ENCODE peak calls at places on chromosomes 16 and 17, in five cellular contexts. M is GM12878, I is neural progenitor cell, O is PC-3, L is fibroblast of lung. Y is an unnamed sample.

GRCh38 chr17:45096141-45096540 is 35.0 kb downstream of the NMT1 start:
- DNase-seq in M (no peak), L (peak), O (peak), I (peak), Y (peak)

GRCh38 chr17:40483679-40484078 is 17.7 kb downstream of the TNS4 start:
- DNase-seq in I (no peak), O (no peak), L (no peak), M (no peak), Y (no peak)

GRCh38 chr16:80460988-80461387 is 79.8 kb upstream of the DYNLRB2 start:
- DNase-seq in I (no peak), L (no peak), M (no peak), O (no peak), Y (no peak)

GRCh38 chr17:80818871-80819270 is 172.8 kb upstream of the CHMP6 start:
- DNase-seq in O (no peak), M (no peak), L (no peak), I (no peak), Y (no peak)

GRCh38 chr16:29687755-29688154 is 8.8 kb downstream of the QPRT start:
- DNase-seq in M (no peak), I (no peak), L (no peak), O (no peak), Y (no peak)

GRCh38 chr17:63405741-63406261 is 40.3 kb downstream of the CYB561 start:
- DNase-seq in O (peak), L (peak), I (peak), M (no peak), Y (peak)

GRCh38 chr16:4263504-4264436 is 9.1 kb downstream of the TFAP4 start:
- DNase-seq in O (no peak), I (peak), M (no peak), L (peak), Y (peak)

GRCh38 chr17:65850486-65850885 is 289.0 kb upstream of the AXIN2 start:
- DNase-seq in M (peak), L (peak), I (no peak), O (peak), Y (no peak)

GRCh38 chr17:9790889-9791876 is at the start of gene DHRS7C:
- DNase-seq in I (peak), M (no peak), L (no peak), O (no peak), Y (no peak)

GRCh38 chr17:56881685-56882295 is 32.1 kb downstream of the TRIM25 start:
- DNase-seq in I (no peak), M (no peak), O (no peak), L (no peak), Y (no peak)

GRCh38 chr16:51591480-51591879 is 440.4 kb upstream of the SALL1 start:
- DNase-seq in O (no peak), L (no peak), I (no peak), M (no peak), Y (no peak)

GRCh38 chr17:44315760-44316731 is 7.6 kb downstream of the RUNDC3A start:
- DNase-seq in M (no peak), L (no peak), I (peak), O (no peak), Y (no peak)

GRCh38 chr17:82108999-82109480 is 11.0 kb upstream of the FASN start:
- DNase-seq in O (no peak), M (no peak), L (no peak), I (no peak), Y (no peak)

GRCh38 chr17:82106697-82107305 is 8.8 kb upstream of the FASN start:
- DNase-seq in O (no peak), L (no peak), I (no peak), M (no peak), Y (no peak)

GRCh38 chr17:82105882-82106696 is 8.1 kb upstream of the FASN start:
- DNase-seq in L (peak), I (peak), M (peak), O (peak), Y (peak)

GRCh38 chr17:82108038-82108998 is 10.3 kb upstream of the FASN start:
- DNase-seq in O (no peak), I (no peak), M (no peak), L (no peak), Y (no peak)

DNA sequence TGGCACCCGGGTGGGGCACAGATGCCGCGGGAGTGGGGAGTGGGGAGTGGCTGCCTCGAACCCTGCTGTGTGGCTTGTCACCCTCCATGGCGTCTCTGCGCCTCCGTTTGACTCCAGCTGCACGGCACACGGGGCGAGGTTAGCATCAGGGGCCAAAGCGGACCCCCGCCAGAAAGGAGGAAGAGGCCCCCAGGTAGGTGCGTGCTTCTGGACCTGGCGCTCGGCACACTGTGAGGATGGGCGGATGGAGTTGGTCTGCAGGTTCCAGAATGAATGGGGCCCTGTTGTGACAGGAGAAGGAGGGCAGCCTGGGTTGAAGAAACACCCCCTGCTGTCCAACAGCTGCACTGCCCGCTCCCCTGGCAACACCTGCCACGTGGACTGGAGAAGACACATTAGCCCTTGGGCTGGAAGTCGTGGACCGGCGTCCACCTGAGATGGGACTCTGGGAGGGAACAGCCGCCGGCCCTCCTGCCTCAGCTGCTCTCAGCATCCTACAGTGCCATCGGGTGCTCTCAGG is 9.4 kb upstream of the FASN start:
- DNase-seq in M (no peak), O (peak), I (no peak), L (no peak), Y (no peak)
- TF ChIP-seq CTCF in M (peak), O (peak), I (peak), L (peak), Y (no peak)

GRCh38 chr16:818592-818991 is 18.1 kb upstream of the GNG13 start:
- DNase-seq in O (no peak), L (no peak), I (no peak), M (no peak), Y (no peak)

GRCh38 chr16:815861-816260 is 15.3 kb upstream of the GNG13 start:
- DNase-seq in I (no peak), L (no peak), M (no peak), O (no peak), Y (no peak)

GRCh38 chr16:818132-818531 is 17.6 kb upstream of the GNG13 start:
- DNase-seq in I (no peak), L (no peak), M (no peak), O (no peak), Y (no peak)

GRCh38 chr16:819336-819735 is 18.8 kb upstream of the GNG13 start:
- DNase-seq in O (no peak), M (no peak), I (no peak), L (no peak), Y (no peak)

GRCh38 chr16:817001-817906 is 16.7 kb upstream of the GNG13 start:
- DNase-seq in L (no peak), O (no peak), M (no peak), I (no peak), Y (no peak)
- TF ChIP-seq EZH2 in L (no peak), O (no peak), M (no peak), I (no peak), Y (no peak)

GRCh38 chr16:88681084-88681680 is 5.1 kb downstream of the SNAI3 start:
- DNase-seq in I (peak), L (no peak), M (no peak), O (peak), Y (no peak)
- H3K4me3 ChIP-seq in I (no peak), L (no peak), M (peak), O (peak), Y (no peak)

GRCh38 chr17:67374329-67375053 is 2.6 kb upstream of the PITPNC1 start:
- DNase-seq in I (peak), L (peak), M (no peak), O (peak), Y (peak)
- TF ChIP-seq CTCF in I (peak), L (peak), M (peak), O (peak), Y (peak)

DNA sequence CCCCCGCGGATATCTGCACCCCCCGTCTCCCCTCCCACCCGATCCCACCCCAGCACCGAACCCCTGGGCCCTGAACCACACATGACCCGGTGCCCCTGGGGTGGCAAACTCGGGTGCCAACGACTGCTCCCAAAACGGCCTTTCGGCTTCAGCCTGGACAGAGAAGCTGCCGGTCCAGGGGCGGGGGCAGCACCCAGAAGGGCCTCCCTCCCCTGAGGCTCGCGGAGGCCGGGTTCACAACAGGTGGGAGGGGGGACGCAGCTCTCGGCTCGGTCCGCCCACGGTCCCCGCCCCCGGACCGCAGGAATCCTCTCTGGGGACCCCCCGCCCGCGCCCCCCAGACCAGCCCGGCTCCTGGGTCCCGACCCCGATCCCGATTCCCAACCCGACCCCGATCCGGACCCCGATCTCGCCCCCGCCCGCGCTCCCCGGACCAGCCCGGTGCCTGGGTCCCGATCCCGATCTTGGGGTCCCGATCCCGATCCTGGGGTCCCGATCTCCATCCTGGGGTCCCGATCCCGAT is 608 bp downstream of the ABR start:
- DNase-seq in I (peak), L (no peak), M (no peak), O (no peak), Y (no peak)
- TF ChIP-seq EZH2 in I (no peak), L (no peak), M (no peak), O (no peak), Y (no peak)

DNA sequence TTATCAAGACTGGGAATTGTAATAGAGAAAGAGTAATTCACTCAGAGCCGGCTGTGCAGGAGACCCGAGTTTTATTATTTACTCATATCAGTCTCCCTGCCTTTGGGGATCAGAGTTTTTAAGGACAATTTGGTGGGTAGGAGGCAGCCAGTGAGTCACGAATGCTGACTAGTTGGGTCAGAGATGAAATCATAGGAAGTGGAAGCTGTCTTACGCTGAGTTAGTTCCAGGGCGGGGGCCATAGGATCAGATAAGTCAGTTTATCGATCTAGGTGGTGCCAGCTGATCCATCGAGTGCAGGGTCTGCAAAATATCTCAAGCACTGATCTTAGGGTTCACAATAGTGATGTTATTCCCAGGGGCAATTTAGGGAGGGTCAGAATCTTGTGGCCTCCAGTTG is 20.2 kb upstream of the GUCY2D start:
- DNase-seq in M (no peak), O (peak), L (peak), I (no peak), Y (no peak)
- H3K4me3 ChIP-seq in M (no peak), O (peak), L (no peak), I (no peak), Y (no peak)

DNA sequence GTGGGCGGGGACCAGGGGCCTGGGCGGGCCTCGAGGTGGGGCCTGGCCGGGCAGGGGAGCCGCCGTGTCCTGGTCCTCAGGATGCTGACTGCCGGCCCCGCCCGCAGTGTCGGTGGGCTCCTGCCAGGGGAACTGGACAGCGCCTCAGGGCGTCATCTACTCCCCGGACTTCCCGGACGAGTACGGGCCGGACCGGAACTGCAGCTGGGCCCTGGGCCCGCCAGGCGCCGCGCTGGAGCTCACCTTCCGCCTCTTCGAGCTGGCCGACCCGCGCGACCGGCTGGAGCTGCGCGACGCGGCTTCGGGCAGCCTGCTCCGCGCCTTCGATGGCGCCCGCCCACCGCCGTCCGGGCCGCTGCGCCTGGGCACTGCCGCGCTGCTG is 2.4 kb upstream of the PAQR4 start:
- DNase-seq in M (no peak), O (no peak), L (no peak), I (peak), Y (no peak)
- TF ChIP-seq CTCF in M (no peak), O (no peak), L (no peak), I (no peak), Y (no peak)

GRCh38 chr17:72117748-72118587 is 2.9 kb upstream of the SOX9 start:
- DNase-seq in O (no peak), L (no peak), I (peak), M (no peak), Y (no peak)
- TF ChIP-seq EZH2 in O (no peak), L (peak), I (peak), M (no peak), Y (no peak)

DNA sequence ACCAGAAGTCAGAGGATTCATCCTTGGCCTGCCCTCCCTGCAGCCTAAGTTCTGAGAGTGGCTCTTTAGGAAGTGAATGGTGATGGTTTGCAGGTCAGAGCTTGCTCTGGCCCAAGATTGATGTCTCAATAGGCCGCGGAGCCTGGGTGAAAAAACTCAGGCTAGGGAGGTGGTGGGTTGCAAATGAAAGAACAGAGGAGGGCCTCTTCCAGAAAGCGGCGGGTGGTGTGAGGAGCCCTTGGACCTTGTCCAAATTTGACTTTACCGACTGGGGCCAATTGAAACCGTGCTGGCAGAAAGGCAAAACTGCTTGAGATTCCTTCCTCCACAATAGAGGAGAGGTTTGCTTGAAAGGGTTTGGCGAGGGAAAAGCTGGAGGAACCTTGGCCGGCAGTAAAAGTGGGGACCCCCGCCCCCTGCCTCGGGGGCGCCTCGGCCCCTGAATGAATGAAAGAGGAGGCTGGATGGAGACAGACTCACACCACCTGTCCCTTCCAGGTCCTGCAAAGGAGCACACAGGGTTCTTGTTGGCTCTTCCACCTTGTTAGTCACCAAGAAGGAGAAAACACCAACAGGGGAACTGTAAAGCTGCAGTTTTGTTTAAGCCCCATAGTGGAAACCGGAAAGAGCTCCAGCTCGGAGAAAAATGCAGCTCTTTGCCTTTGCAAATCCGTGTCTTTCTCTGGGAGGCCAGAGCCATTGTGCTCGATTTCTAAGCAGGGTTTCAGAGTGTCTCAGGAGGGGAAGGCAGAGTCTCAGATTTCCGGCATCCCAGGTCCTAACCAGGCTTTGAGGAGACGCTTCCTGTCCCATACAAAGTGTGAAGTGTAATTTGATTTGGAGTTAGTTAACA is 331.4 kb downstream of the SEC14L1 start:
- DNase-seq in O (no peak), M (no peak), L (peak), I (peak), Y (peak)
- H3K4me3 ChIP-seq in O (no peak), M (peak), L (no peak), I (peak), Y (peak)

GRCh38 chr16:85627835-85628556 is 14.9 kb downstream of the GSE1 start:
- DNase-seq in O (no peak), L (no peak), I (no peak), M (no peak), Y (no peak)

GRCh38 chr16:85629853-85630252 is 16.7 kb downstream of the GSE1 start:
- DNase-seq in I (no peak), O (no peak), M (no peak), L (no peak), Y (no peak)

GRCh38 chr16:85629326-85629725 is 16.2 kb downstream of the GSE1 start:
- DNase-seq in O (no peak), M (no peak), I (no peak), L (no peak), Y (no peak)

GRCh38 chr16:85627102-85627834 is 14.1 kb downstream of the GSE1 start:
- DNase-seq in O (no peak), M (no peak), L (no peak), I (no peak), Y (no peak)

GRCh38 chr16:85628651-85629050 is 15.5 kb downstream of the GSE1 start:
- DNase-seq in M (no peak), I (no peak), O (no peak), L (no peak), Y (no peak)
- TF ChIP-seq CTCF in M (no peak), I (peak), O (no peak), L (no peak), Y (peak)